ENCODE peak calls at places on chromosomes 16 and 17, in seven cellular contexts. One of them, this sample, is unnamed.

GRCh38 chr16:50304467-50305440 is 38.4 kb downstream of the ADCY7 start:
- DNase-seq in IMR-90: no peak
- DNase-seq in mesenchymal stem cell: no peak
- DNase-seq in H1: peak; percentile 44
- DNase-seq in neuronal stem cell: no peak
- DNase-seq in H9: peak; percentile 13
- DNase-seq in trophoblast cell: no peak
- DNase-seq in this sample: no peak

GRCh38 chr17:58576679-58577367 is 62.4 kb upstream of the MTMR4 start:
- DNase-seq in IMR-90: no peak
- DNase-seq in mesenchymal stem cell: no peak
- DNase-seq in H1: no peak
- DNase-seq in neuronal stem cell: no peak
- DNase-seq in H9: no peak
- DNase-seq in trophoblast cell: no peak
- DNase-seq in this sample: no peak

GRCh38 chr16:85303354-85303883 is 191.1 kb upstream of the CIBAR2 start:
- DNase-seq in IMR-90: no peak
- DNase-seq in mesenchymal stem cell: peak; percentile 60
- DNase-seq in H1: peak; percentile 95
- DNase-seq in neuronal stem cell: peak; percentile 43
- DNase-seq in H9: peak; percentile 86
- DNase-seq in trophoblast cell: peak; percentile 85
- DNase-seq in this sample: peak; percentile 81

GRCh38 chr17:10337976-10338375 is 34.8 kb downstream of the MYH13 start:
- DNase-seq in IMR-90: peak; percentile 83
- DNase-seq in mesenchymal stem cell: peak; percentile 89
- DNase-seq in H1: no peak
- DNase-seq in neuronal stem cell: no peak
- DNase-seq in H9: no peak
- DNase-seq in trophoblast cell: peak; percentile 40
- DNase-seq in this sample: no peak

GRCh38 chr17:59154335-59154720 is 658 bp downstream of the SKA2 start:
- DNase-seq in IMR-90: peak; percentile 39
- DNase-seq in mesenchymal stem cell: peak; percentile 68
- DNase-seq in H1: peak; percentile 70
- DNase-seq in neuronal stem cell: peak; percentile 48
- DNase-seq in H9: no peak
- DNase-seq in trophoblast cell: peak; percentile 68
- DNase-seq in this sample: peak; percentile 69

GRCh38 chr17:40106089-40106759 is 5.8 kb upstream of the NR1D1 start:
- DNase-seq in IMR-90: no peak
- DNase-seq in mesenchymal stem cell: no peak
- DNase-seq in H1: no peak
- DNase-seq in neuronal stem cell: no peak
- DNase-seq in H9: no peak
- DNase-seq in trophoblast cell: no peak
- DNase-seq in this sample: no peak

GRCh38 chr17:40452074-40452787 is 9.0 kb downstream of the IGFBP4 start:
- DNase-seq in IMR-90: peak; percentile 93
- DNase-seq in mesenchymal stem cell: peak; percentile 90
- DNase-seq in H1: no peak
- DNase-seq in neuronal stem cell: no peak
- DNase-seq in H9: no peak
- DNase-seq in trophoblast cell: no peak
- DNase-seq in this sample: no peak

GRCh38 chr17:64339516-64340475 is 50.9 kb downstream of the PECAM1 start:
- DNase-seq in IMR-90: no peak
- DNase-seq in mesenchymal stem cell: peak; percentile 28
- DNase-seq in H1: no peak
- DNase-seq in neuronal stem cell: no peak
- DNase-seq in H9: no peak
- DNase-seq in trophoblast cell: no peak
- DNase-seq in this sample: no peak

GRCh38 chr17:82356028-82356427 is 3.0 kb upstream of the TEX19 start:
- DNase-seq in IMR-90: no peak
- DNase-seq in mesenchymal stem cell: no peak
- DNase-seq in H1: no peak
- DNase-seq in neuronal stem cell: no peak
- DNase-seq in H9: no peak
- DNase-seq in trophoblast cell: peak; percentile 45
- DNase-seq in this sample: no peak

GRCh38 chr16:83813818-83814653 is 6.3 kb downstream of the HSBP1 start:
- DNase-seq in IMR-90: peak; percentile 80
- DNase-seq in mesenchymal stem cell: peak; percentile 86
- DNase-seq in H1: peak; percentile 26
- DNase-seq in neuronal stem cell: peak; percentile 50
- DNase-seq in H9: no peak
- DNase-seq in trophoblast cell: peak; percentile 20
- DNase-seq in this sample: peak; percentile 77

GRCh38 chr17:61349350-61349749 is 50.3 kb upstream of the TBX2 start:
- DNase-seq in IMR-90: no peak
- DNase-seq in mesenchymal stem cell: no peak
- DNase-seq in H1: no peak
- DNase-seq in neuronal stem cell: no peak
- DNase-seq in H9: no peak
- DNase-seq in trophoblast cell: peak; percentile 18
- DNase-seq in this sample: no peak

GRCh38 chr17:53449324-53449723 is 373.4 kb upstream of the KIF2B start:
- DNase-seq in IMR-90: no peak
- DNase-seq in mesenchymal stem cell: no peak
- DNase-seq in H1: no peak
- DNase-seq in neuronal stem cell: no peak
- DNase-seq in H9: no peak
- DNase-seq in trophoblast cell: no peak
- DNase-seq in this sample: no peak

GRCh38 chr16:27103954-27104353 is 37.2 kb downstream of the C16orf82 start:
- DNase-seq in IMR-90: no peak
- DNase-seq in mesenchymal stem cell: no peak
- DNase-seq in H1: no peak
- DNase-seq in neuronal stem cell: no peak
- DNase-seq in H9: no peak
- DNase-seq in trophoblast cell: no peak
- DNase-seq in this sample: no peak

GRCh38 chr16:27098366-27099050 is 31.8 kb downstream of the C16orf82 start:
- DNase-seq in IMR-90: no peak
- DNase-seq in mesenchymal stem cell: no peak
- DNase-seq in H1: no peak
- DNase-seq in neuronal stem cell: no peak
- DNase-seq in H9: no peak
- DNase-seq in trophoblast cell: no peak
- DNase-seq in this sample: no peak

GRCh38 chr16:27107185-27107592 is 40.5 kb downstream of the C16orf82 start:
- DNase-seq in IMR-90: no peak
- DNase-seq in mesenchymal stem cell: no peak
- DNase-seq in H1: no peak
- DNase-seq in neuronal stem cell: no peak
- DNase-seq in H9: no peak
- DNase-seq in trophoblast cell: no peak
- DNase-seq in this sample: peak; percentile 37

GRCh38 chr16:27106305-27106704 is 39.6 kb downstream of the C16orf82 start:
- DNase-seq in IMR-90: no peak
- DNase-seq in mesenchymal stem cell: no peak
- DNase-seq in H1: no peak
- DNase-seq in neuronal stem cell: no peak
- DNase-seq in H9: no peak
- DNase-seq in trophoblast cell: no peak
- DNase-seq in this sample: no peak

GRCh38 chr16:27102701-27103575 is 36.2 kb downstream of the C16orf82 start:
- DNase-seq in IMR-90: no peak
- DNase-seq in mesenchymal stem cell: no peak
- DNase-seq in H1: no peak
- DNase-seq in neuronal stem cell: no peak
- DNase-seq in H9: no peak
- DNase-seq in trophoblast cell: no peak
- DNase-seq in this sample: peak; percentile 28
- H2BK5ac ChIP-seq in IMR-90: no peak overlapping the region
- H2BK5ac ChIP-seq in mesenchymal stem cell: no peak overlapping the region
- H2BK5ac ChIP-seq in H1: no peak overlapping the region
- H2BK5ac ChIP-seq in neuronal stem cell: no peak overlapping the region
- H2BK5ac ChIP-seq in H9: no peak overlapping the region
- H2BK5ac ChIP-seq in trophoblast cell: no peak overlapping the region
- H2BK5ac ChIP-seq in this sample: no peak overlapping the region

DNA sequence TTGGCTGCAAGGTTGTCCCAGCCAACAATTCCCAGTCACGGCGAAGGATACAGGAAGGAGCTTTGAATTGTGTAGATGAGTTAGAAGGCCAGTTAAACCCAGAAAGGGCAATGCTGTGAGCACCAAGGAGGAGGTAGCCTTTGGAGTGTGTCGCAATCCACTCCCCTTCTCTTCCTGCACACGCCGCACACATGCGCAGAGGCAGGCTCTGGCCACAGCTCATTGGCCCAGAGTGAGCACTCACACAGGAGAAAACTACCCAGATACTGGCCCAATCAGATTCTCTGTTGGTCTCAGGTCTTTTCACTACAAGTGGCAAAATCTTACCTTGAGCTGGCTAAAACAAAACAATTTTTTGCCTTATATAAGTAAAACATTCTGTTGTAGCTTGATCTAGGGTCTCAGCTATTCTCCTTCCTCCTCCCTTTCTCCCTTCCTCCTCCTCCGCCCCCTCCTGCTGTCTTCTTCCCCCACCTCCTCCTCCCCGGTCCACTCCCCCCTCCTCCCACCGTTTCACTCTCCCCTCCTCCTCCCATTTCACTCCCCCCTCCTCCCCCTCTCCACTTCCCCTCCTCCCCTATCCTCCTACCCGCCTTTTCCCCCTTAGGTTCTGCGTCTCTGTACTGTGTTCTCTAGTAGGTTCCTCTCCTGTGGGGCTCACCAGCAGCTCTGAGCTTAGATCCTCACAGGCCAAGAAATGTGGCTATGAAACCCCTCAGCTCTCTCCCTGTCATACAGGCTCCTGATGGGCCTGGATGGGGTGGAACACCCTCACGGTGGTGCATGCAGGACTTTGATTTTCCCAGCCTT is 344.9 kb downstream of the CPPED1 start:
- DNase-seq in IMR-90: no peak
- DNase-seq in mesenchymal stem cell: no peak
- DNase-seq in H1: no peak
- DNase-seq in neuronal stem cell: no peak
- DNase-seq in H9: no peak
- DNase-seq in trophoblast cell: peak; percentile 20
- DNase-seq in this sample: no peak
- H2AK5ac ChIP-seq in IMR-90: no peak overlapping the region
- H2AK5ac ChIP-seq in mesenchymal stem cell: no peak overlapping the region
- H2AK5ac ChIP-seq in H1: no peak overlapping the region
- H2AK5ac ChIP-seq in neuronal stem cell: no peak overlapping the region
- H2AK5ac ChIP-seq in H9: no peak overlapping the region
- H2AK5ac ChIP-seq in trophoblast cell: no peak overlapping the region
- H2AK5ac ChIP-seq in this sample: no peak overlapping the region

DNA sequence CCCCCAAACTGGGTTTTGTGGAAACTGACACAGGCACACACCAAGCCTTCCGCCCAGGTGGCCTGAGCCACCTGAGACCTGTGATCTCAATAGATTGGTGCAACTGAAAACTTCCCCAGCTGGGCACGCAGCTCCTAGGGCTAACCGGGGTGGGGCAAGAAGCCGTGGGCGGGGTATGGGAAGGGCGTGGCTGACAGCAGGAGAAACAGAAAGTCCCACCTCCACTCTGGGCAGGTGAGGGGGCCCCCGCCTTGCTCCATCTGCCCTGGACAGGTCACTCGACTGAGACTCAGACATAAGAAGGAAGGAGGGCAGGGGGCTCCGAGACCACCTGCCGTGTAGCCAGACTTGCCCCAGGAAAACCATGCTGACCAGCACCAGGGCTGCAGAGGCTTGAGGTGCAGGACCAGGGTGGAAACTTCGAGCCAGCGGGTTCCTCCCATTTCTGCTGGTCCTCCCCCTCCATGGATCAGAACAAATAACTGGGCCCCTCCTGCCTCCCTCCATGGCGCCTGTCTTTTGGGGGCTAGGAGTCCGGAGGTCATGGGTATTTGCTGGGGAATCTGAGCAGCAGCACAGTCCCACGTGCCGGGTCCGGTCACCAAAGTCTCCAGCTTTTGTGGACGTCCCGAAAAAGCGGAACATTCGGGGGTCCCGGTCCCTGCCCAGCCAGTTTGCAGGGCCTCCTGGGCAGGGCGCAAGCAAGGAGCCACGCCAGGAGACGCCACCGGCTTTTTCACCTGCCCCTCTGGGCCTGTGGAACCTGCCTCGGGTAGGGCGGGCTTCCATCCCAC is 1.3 kb downstream of the TIMP2 start:
- DNase-seq in IMR-90: no peak
- DNase-seq in mesenchymal stem cell: no peak
- DNase-seq in H1: peak; percentile 86
- DNase-seq in neuronal stem cell: no peak
- DNase-seq in H9: peak; percentile 92
- DNase-seq in trophoblast cell: peak; percentile 77
- DNase-seq in this sample: peak; percentile 66
- H2BK5ac ChIP-seq in IMR-90: peak overlapping the region; percentile 14
- H2BK5ac ChIP-seq in mesenchymal stem cell: no peak overlapping the region
- H2BK5ac ChIP-seq in H1: peak overlapping the region; percentile 60
- H2BK5ac ChIP-seq in neuronal stem cell: peak overlapping the region; percentile 84
- H2BK5ac ChIP-seq in H9: no peak overlapping the region
- H2BK5ac ChIP-seq in trophoblast cell: no peak overlapping the region
- H2BK5ac ChIP-seq in this sample: no peak overlapping the region

GRCh38 chr17:42405076-42405475 is 16.8 kb upstream of the STAT3 start:
- DNase-seq in IMR-90: no peak
- DNase-seq in mesenchymal stem cell: no peak
- DNase-seq in H1: no peak
- DNase-seq in neuronal stem cell: no peak
- DNase-seq in H9: no peak
- DNase-seq in trophoblast cell: no peak
- DNase-seq in this sample: no peak

GRCh38 chr17:42407289-42407836 is 15.7 kb downstream of the CAVIN1 start:
- DNase-seq in IMR-90: peak; percentile 39
- DNase-seq in mesenchymal stem cell: no peak
- DNase-seq in H1: peak; percentile 72
- DNase-seq in neuronal stem cell: no peak
- DNase-seq in H9: peak; percentile 91
- DNase-seq in trophoblast cell: no peak
- DNase-seq in this sample: peak; percentile 77

GRCh38 chr17:42404326-42405055 is 16.2 kb upstream of the STAT3 start:
- DNase-seq in IMR-90: no peak
- DNase-seq in mesenchymal stem cell: no peak
- DNase-seq in H1: no peak
- DNase-seq in neuronal stem cell: no peak
- DNase-seq in H9: no peak
- DNase-seq in trophoblast cell: no peak
- DNase-seq in this sample: no peak

GRCh38 chr17:42406602-42407288 is 16.3 kb downstream of the CAVIN1 start:
- DNase-seq in IMR-90: no peak
- DNase-seq in mesenchymal stem cell: no peak
- DNase-seq in H1: no peak
- DNase-seq in neuronal stem cell: no peak
- DNase-seq in H9: no peak
- DNase-seq in trophoblast cell: no peak
- DNase-seq in this sample: no peak

DNA sequence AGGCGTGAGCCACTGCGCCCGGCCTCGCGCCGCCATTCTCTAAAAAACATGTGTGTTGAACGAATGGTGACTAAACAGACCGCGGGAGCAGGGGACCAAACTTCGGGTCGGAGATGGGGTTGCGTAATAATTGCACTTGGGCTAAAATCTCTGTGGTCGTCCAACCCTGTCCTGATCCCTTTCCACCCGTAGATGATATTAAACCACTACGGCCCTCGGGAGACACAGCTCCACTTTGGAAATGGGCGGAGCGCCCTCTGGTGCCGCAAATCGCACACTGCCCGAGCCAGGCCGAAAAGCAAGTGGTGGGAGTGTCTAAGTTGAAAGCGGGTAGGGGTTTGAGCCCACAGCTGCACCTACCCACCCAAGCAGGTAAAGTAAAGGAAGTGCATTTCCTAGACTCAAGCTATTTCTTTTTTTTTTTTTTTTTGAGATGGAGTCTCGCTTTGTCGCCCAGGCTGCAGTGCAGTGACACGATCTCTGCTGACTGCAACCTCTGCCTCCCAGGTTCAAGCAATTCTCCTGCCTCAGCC is 17.0 kb downstream of the CAVIN1 start:
- DNase-seq in IMR-90: peak; percentile 59
- DNase-seq in mesenchymal stem cell: peak; percentile 70
- DNase-seq in H1: peak; percentile 96
- DNase-seq in neuronal stem cell: no peak
- DNase-seq in H9: peak; percentile 89
- DNase-seq in trophoblast cell: peak; percentile 89
- DNase-seq in this sample: peak; percentile 72
- H2AK5ac ChIP-seq in IMR-90: no peak overlapping the region
- H2AK5ac ChIP-seq in mesenchymal stem cell: no peak overlapping the region
- H2AK5ac ChIP-seq in H1: no peak overlapping the region
- H2AK5ac ChIP-seq in neuronal stem cell: no peak overlapping the region
- H2AK5ac ChIP-seq in H9: no peak overlapping the region
- H2AK5ac ChIP-seq in trophoblast cell: no peak overlapping the region
- H2AK5ac ChIP-seq in this sample: no peak overlapping the region